ENCODE peak calls at places on chromosomes 7 and 10, in seven cellular contexts. M is brain microvascular endothelial cell, K is amniotic stem cell, C is cardiac fibroblast, H is upper lobe of left lung, R is GM13976, P is OCI-LY7. J is an unnamed sample.

GRCh38 chr10:69553328-69553727 is 19.9 kb downstream of the NEUROG3 start:
- DNase-seq in M (no peak), K (no peak), C (no peak), H (no peak), R (no peak), P (no peak), J (no peak)

GRCh38 chr7:136229819-136230609 is 252.9 kb upstream of the MTPN start:
- DNase-seq in M (no peak), K (no peak), C (no peak), H (no peak), R (no peak), P (no peak), J (no peak)

GRCh38 chr7:45687185-45687560 is 113.0 kb downstream of the ADCY1 start:
- DNase-seq in M (no peak), K (no peak), C (no peak), H (peak; percentile 16), R (no peak), P (no peak), J (no peak)

GRCh38 chr10:12807096-12807755 is 194.3 kb downstream of the CCDC3 start:
- DNase-seq in M (no peak), K (no peak), C (no peak), H (no peak), R (no peak), P (no peak), J (peak; percentile 78)

GRCh38 chr7:116211913-116212596 is 1.7 kb downstream of the TES start:
- DNase-seq in M (no peak), K (no peak), C (peak; percentile 61), H (no peak), R (no peak), P (no peak), J (no peak)

GRCh38 chr7:78499283-78499682 is 700.7 kb downstream of the PHTF2 start:
- DNase-seq in M (no peak), K (peak; percentile 4), C (peak; percentile 15), H (no peak), R (no peak), P (no peak), J (no peak)

GRCh38 chr7:106568680-106569499 is 92.1 kb downstream of the CCDC71L start:
- DNase-seq in M (no peak), K (peak; percentile 65), C (peak; percentile 80), H (peak; percentile 42), R (no peak), P (peak; percentile 45), J (peak; percentile 94)

GRCh38 chr10:86693721-86694369 is 25.5 kb downstream of the LDB3 start:
- DNase-seq in M (peak; percentile 41), K (peak; percentile 40), C (peak; percentile 57), H (peak; percentile 38), R (peak; percentile 66), P (peak; percentile 41), J (peak; percentile 78)

GRCh38 chr7:104814671-104815400 is 199.2 kb upstream of the KMT2E start:
- DNase-seq in M (no peak), K (no peak), C (no peak), H (no peak), R (no peak), P (no peak), J (no peak)

GRCh38 chr7:52140848-52141247 is 824.2 kb upstream of the COBL start:
- DNase-seq in M (no peak), K (no peak), C (no peak), H (no peak), R (no peak), P (no peak), J (no peak)

GRCh38 chr10:1187151-1187854 is 131.1 kb downstream of the WDR37 start:
- DNase-seq in M (no peak), K (no peak), C (no peak), H (peak; percentile 18), R (no peak), P (no peak), J (no peak)

GRCh38 chr10:14022954-14023353 is 307.8 kb downstream of the FRMD4A start:
- DNase-seq in M (no peak), K (no peak), C (no peak), H (no peak), R (no peak), P (no peak), J (no peak)

GRCh38 chr10:119401671-119402395 is 140.7 kb downstream of the RGS10 start:
- DNase-seq in M (peak; percentile 97), K (peak; percentile 90), C (peak; percentile 99), H (peak; percentile 47), R (no peak), P (no peak), J (no peak)

GRCh38 chr10:127415901-127416630 is 133.0 kb upstream of the NPS start:
- DNase-seq in M (no peak), K (no peak), C (no peak), H (no peak), R (no peak), P (no peak), J (no peak)

GRCh38 chr7:44287488-44288380 is 37.7 kb downstream of the CAMK2B start:
- DNase-seq in M (no peak), K (no peak), C (no peak), H (peak; percentile 13), R (no peak), P (no peak), J (no peak)

GRCh38 chr7:34311591-34311990 is 346.4 kb upstream of the NPSR1 start:
- DNase-seq in M (peak; percentile 10), K (no peak), C (no peak), H (no peak), R (no peak), P (no peak), J (no peak)

GRCh38 chr10:62058476-62058875 is 157.0 kb downstream of the ARID5B start:
- DNase-seq in M (no peak), K (no peak), C (no peak), H (no peak), R (no peak), P (no peak), J (no peak)

GRCh38 chr10:132634241-132634946 is 96.8 kb downstream of the INPP5A start:
- DNase-seq in M (no peak), K (no peak), C (no peak), H (peak; percentile 15), R (no peak), P (peak; percentile 10), J (no peak)

GRCh38 chr10:89644967-89645741 is at the start of gene PANK1:
- DNase-seq in M (peak; percentile 76), K (peak; percentile 50), C (peak; percentile 79), H (peak; percentile 75), R (peak; percentile 79), P (peak; percentile 76), J (peak; percentile 81)

GRCh38 chr10:121036431-121036830 is 185.3 kb downstream of the WDR11 start:
- DNase-seq in M (no peak), K (no peak), C (no peak), H (no peak), R (no peak), P (no peak), J (peak; percentile 65)

GRCh38 chr7:2299131-2299829 is 15.0 kb downstream of the SNX8 start:
- DNase-seq in M (peak; percentile 88), K (peak; percentile 61), C (peak; percentile 88), H (peak; percentile 39), R (peak; percentile 69), P (peak; percentile 19), J (no peak)

GRCh38 chr10:24643679-24644209 is 79.9 kb downstream of the ARHGAP21 start:
- DNase-seq in M (no peak), K (no peak), C (peak; percentile 9), H (no peak), R (no peak), P (no peak), J (no peak)

GRCh38 chr10:132232553-132232949 is 45.8 kb downstream of the DPYSL4 start:
- DNase-seq in M (no peak), K (no peak), C (no peak), H (peak; percentile 44), R (no peak), P (peak; percentile 4), J (no peak)

GRCh38 chr10:21531164-21531563 is 2.9 kb upstream of the MLLT10 start:
- DNase-seq in M (no peak), K (no peak), C (peak; percentile 40), H (no peak), R (no peak), P (no peak), J (no peak)

GRCh38 chr7:40382145-40382544 is 247.3 kb downstream of the SUGCT start:
- DNase-seq in M (no peak), K (no peak), C (no peak), H (no peak), R (no peak), P (no peak), J (no peak)

GRCh38 chr7:1531263-1531978 is 919 bp downstream of the MAFK start:
- DNase-seq in M (no peak), K (no peak), C (no peak), H (peak; percentile 59), R (no peak), P (peak; percentile 41), J (peak; percentile 28)

GRCh38 chr7:106823631-106824030 is 41.5 kb upstream of the PIK3CG start:
- DNase-seq in M (no peak), K (no peak), C (no peak), H (no peak), R (no peak), P (no peak), J (no peak)

GRCh38 chr7:64463636-64464375 is 99.1 kb downstream of the ZNF680 start:
- DNase-seq in M (peak; percentile 2), K (no peak), C (peak; percentile 69), H (peak; percentile 38), R (no peak), P (no peak), J (no peak)

GRCh38 chr10:112724404-112724991 is 225.5 kb upstream of the TCF7L2 start:
- DNase-seq in M (no peak), K (no peak), C (peak; percentile 42), H (no peak), R (no peak), P (no peak), J (peak; percentile 23)

GRCh38 chr7:149856583-149856982 is 17.2 kb upstream of the ATP6V0E2 start:
- DNase-seq in M (no peak), K (no peak), C (no peak), H (no peak), R (no peak), P (no peak), J (no peak)

GRCh38 chr10:48522011-48522765 is 82.7 kb downstream of the ARHGAP22 start:
- DNase-seq in M (no peak), K (no peak), C (no peak), H (no peak), R (no peak), P (no peak), J (no peak)

GRCh38 chr7:55173671-55174070 is 154.9 kb downstream of the EGFR start:
- DNase-seq in M (no peak), K (no peak), C (no peak), H (no peak), R (no peak), P (no peak), J (no peak)

GRCh38 chr7:22406715-22407114 is 49.8 kb upstream of the RAPGEF5 start:
- DNase-seq in M (no peak), K (no peak), C (no peak), H (no peak), R (no peak), P (no peak), J (no peak)

GRCh38 chr10:122669045-122669444 is 30.6 kb downstream of the C10orf120 start:
- DNase-seq in M (no peak), K (no peak), C (no peak), H (no peak), R (no peak), P (no peak), J (no peak)

GRCh38 chr10:110321869-110322620 is 17.3 kb upstream of the SMNDC1 start:
- DNase-seq in M (no peak), K (no peak), C (no peak), H (no peak), R (no peak), P (no peak), J (no peak)